ENCODE peak calls at places on chromosomes 16 and 17, in seven cellular contexts. V is HepG2, N is H1, T is stomach, U is ovary, W is A549, H is sigmoid colon. Q is an unnamed sample.

GRCh38 chr17:28010406-28010805 is 32.1 kb upstream of the NLK start:
- DNase-seq in W (no peak), V (no peak), N (no peak), T (no peak), U (no peak), H (no peak), Q (no peak)

GRCh38 chr16:12546918-12547607 is 256.6 kb downstream of the CPPED1 start:
- DNase-seq in V (no peak), N (no peak), T (no peak), H (no peak), U (no peak), W (no peak), Q (no peak)

GRCh38 chr17:8991514-8992285 is 26.2 kb upstream of the PIK3R5 start:
- DNase-seq in U (no peak), H (peak), V (peak), W (peak), T (peak), N (no peak), Q (peak)

GRCh38 chr17:7912927-7913524 is 3.1 kb downstream of the RNF227 start:
- DNase-seq in T (no peak), V (peak), U (no peak), N (no peak), H (no peak), W (peak), Q (peak)

GRCh38 chr17:4980644-4981216 is 6.7 kb downstream of the CAMTA2 start:
- DNase-seq in W (peak), H (no peak), V (peak), T (no peak), U (no peak), N (no peak), Q (peak)

GRCh38 chr16:25063865-25064264 is 47.7 kb upstream of the LCMT1 start:
- DNase-seq in U (no peak), H (no peak), W (no peak), V (peak), N (no peak), T (no peak), Q (no peak)

GRCh38 chr16:87679593-87680271 is 77.4 kb downstream of the JPH3 start:
- DNase-seq in T (no peak), U (no peak), V (no peak), N (no peak), W (no peak), H (no peak), Q (no peak)

GRCh38 chr17:57871863-57872262 is 22.0 kb upstream of the MRPS23 start:
- DNase-seq in V (no peak), T (no peak), U (no peak), W (no peak), H (no peak), N (no peak), Q (no peak)

GRCh38 chr17:4498461-4499397 is at the start of gene SPNS2:
- DNase-seq in H (no peak), N (no peak), V (no peak), W (peak), T (peak), U (peak), Q (no peak)

GRCh38 chr16:2751577-2752034 is 832 bp upstream of the SRRM2 start:
- DNase-seq in T (no peak), H (peak), W (peak), U (peak), N (peak), V (peak), Q (no peak)

DNA sequence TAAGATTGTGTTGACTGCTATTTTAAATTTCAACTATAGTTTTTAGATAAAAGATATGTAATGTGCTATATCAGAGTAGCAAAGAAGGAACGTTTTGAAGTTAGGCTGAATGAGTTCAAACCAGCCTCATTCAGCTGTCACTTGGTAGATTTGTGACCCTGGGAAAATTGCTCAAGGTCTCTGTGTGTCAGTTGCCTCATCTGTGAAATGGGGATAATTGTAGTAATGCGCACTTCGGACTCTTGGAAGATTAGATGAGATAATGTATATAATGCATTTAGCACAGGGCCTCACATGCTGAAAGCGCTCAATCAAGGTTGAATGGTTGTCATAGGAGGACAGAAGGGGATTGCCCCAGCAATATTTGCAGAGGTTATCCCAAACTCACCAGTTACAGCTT is 4.7 kb downstream of the BMERB1 start:
- DNase-seq in W (no peak), T (no peak), N (no peak), V (no peak), U (no peak), H (no peak), Q (no peak)
- H3K4me3 ChIP-seq in W (no peak), T (no peak), N (no peak), V (no peak), U (no peak), H (no peak), Q (no peak)

DNA sequence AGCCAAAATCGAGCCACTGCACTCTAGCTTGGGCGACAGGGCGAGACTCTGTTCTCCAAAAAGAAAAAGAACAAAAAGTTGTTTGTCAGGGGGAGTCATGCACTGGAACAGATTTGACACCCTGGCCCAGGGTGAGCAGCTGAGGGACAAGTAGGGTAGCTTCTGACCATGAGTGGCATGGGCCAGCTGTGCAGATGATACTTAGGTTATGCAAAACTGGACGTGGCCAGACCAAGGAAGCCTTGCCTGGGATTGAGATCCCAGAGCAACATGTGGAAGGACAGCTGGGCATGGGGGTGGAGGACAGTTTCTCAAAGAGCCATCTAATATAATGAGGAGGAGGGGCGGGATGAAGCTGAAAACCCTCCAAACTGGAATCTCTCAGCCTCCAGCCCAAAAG is 19.6 kb upstream of the SLC35B1 start:
- DNase-seq in W (no peak), N (no peak), H (no peak), U (no peak), T (no peak), V (no peak), Q (no peak)
- TF ChIP-seq POLR2A in W (no peak), N (no peak), H (no peak), U (no peak), T (no peak), V (no peak), Q (no peak)

GRCh38 chr17:1197781-1198490 is 18.2 kb upstream of the ABR start:
- DNase-seq in N (no peak), H (peak), V (no peak), T (peak), U (peak), W (no peak), Q (peak)
- TF ChIP-seq EP300 in N (no peak), H (no peak), V (no peak), T (no peak), U (no peak), W (no peak), Q (peak)

GRCh38 chr17:80262291-80262690 is 1.6 kb downstream of the RNF213 start:
- DNase-seq in V (no peak), U (no peak), N (no peak), W (no peak), T (no peak), H (no peak), Q (no peak)

GRCh38 chr17:80262775-80263244 is 2.2 kb downstream of the RNF213 start:
- DNase-seq in N (no peak), H (no peak), V (no peak), U (no peak), W (no peak), T (no peak), Q (no peak)

GRCh38 chr17:80260791-80261158 is at the start of gene RNF213:
- DNase-seq in V (no peak), N (no peak), U (peak), H (no peak), T (peak), W (peak), Q (no peak)

GRCh38 chr17:80261159-80261894 is 675 bp downstream of the RNF213 start:
- DNase-seq in U (peak), H (peak), T (peak), V (peak), N (peak), W (peak), Q (peak)

GRCh38 chr17:80261895-80262279 is 1.2 kb downstream of the RNF213 start:
- DNase-seq in H (no peak), W (no peak), V (no peak), U (no peak), T (no peak), N (no peak), Q (no peak)
- H3K4me3 ChIP-seq in H (peak), W (peak), V (peak), U (peak), T (peak), N (peak), Q (peak)

GRCh38 chr17:55238197-55238930 is 26.4 kb upstream of the HLF start:
- DNase-seq in H (peak), V (peak), U (peak), T (peak), N (peak), W (peak), Q (peak)
- TF ChIP-seq POLR2A in H (no peak), V (peak), U (no peak), T (no peak), N (peak), W (peak), Q (peak)

DNA sequence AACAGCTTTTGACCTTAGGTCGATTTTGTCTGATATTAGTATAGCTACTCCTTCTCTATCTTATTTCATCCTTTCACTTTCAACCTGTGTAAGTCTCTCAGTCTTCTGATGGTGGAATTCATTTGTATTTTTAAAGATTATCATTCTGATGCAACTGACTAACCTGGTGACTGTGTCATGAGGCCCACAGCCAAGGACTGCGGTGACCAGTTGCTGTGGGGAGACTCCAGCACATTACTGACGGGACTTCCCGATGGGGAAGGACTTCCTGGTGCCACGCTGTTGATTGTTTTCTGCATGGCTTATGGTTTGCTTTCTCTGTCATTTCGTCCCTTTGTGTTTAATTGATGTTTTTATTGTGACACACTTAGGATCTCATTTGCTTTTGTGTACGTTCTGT is 34.2 kb downstream of the RMI2 start:
- DNase-seq in T (peak), H (peak), U (no peak), W (no peak), V (no peak), N (no peak), Q (no peak)
- TF ChIP-seq EP300 in T (no peak), H (no peak), U (no peak), W (no peak), V (no peak), N (no peak), Q (no peak)

GRCh38 chr17:48022906-48023305 is 14.7 kb downstream of the COPZ2 start:
- DNase-seq in H (no peak), U (no peak), N (no peak), W (no peak), T (no peak), V (no peak), Q (no peak)
- H3K4me3 ChIP-seq in H (no peak), U (no peak), N (no peak), W (peak), T (peak), V (peak), Q (no peak)